ENCODE peak calls at places on chromosome 14, in ten cellular contexts. One of them, this sample, is unnamed.
A peak's percentile ranks its signal among the peaks of the same experiment; 100 is the strongest.

GRCh38 chr14:24465369-24465768 is 22.8 kb upstream of the SDR39U1 start:
- DNase-seq in K562: no peak
- DNase-seq in GM12878: no peak
- DNase-seq in breast epithelium: no peak
- DNase-seq in vagina: no peak
- DNase-seq in HCT116: no peak
- DNase-seq in stomach: no peak
- DNase-seq in transverse colon: no peak
- DNase-seq in esophagus muscularis mucosa: no peak
- DNase-seq in prostate gland: no peak
- DNase-seq in this sample: no peak

GRCh38 chr14:35400707-35401421 is 3.7 kb downstream of the NFKBIA start:
- DNase-seq in K562: peak; percentile 28
- DNase-seq in GM12878: no peak
- DNase-seq in breast epithelium: no peak
- DNase-seq in vagina: no peak
- DNase-seq in HCT116: no peak
- DNase-seq in stomach: no peak
- DNase-seq in transverse colon: peak; percentile 33
- DNase-seq in esophagus muscularis mucosa: no peak
- DNase-seq in prostate gland: no peak
- DNase-seq in this sample: no peak

GRCh38 chr14:94679106-94679819 is 67.1 kb downstream of the SERPINA3 start:
- DNase-seq in K562: no peak
- DNase-seq in GM12878: no peak
- DNase-seq in breast epithelium: no peak
- DNase-seq in vagina: peak; percentile 74
- DNase-seq in HCT116: no peak
- DNase-seq in stomach: peak; percentile 19
- DNase-seq in transverse colon: no peak
- DNase-seq in esophagus muscularis mucosa: no peak
- DNase-seq in prostate gland: no peak
- DNase-seq in this sample: no peak

GRCh38 chr14:76208340-76208739 is 56.6 kb downstream of the GPATCH2L start:
- DNase-seq in K562: no peak
- DNase-seq in GM12878: no peak
- DNase-seq in breast epithelium: no peak
- DNase-seq in vagina: no peak
- DNase-seq in HCT116: no peak
- DNase-seq in stomach: no peak
- DNase-seq in transverse colon: no peak
- DNase-seq in esophagus muscularis mucosa: no peak
- DNase-seq in prostate gland: no peak
- DNase-seq in this sample: no peak

GRCh38 chr14:97253756-97254155 is 456.6 kb downstream of the VRK1 start:
- DNase-seq in K562: no peak
- DNase-seq in GM12878: no peak
- DNase-seq in breast epithelium: no peak
- DNase-seq in vagina: no peak
- DNase-seq in HCT116: no peak
- DNase-seq in stomach: no peak
- DNase-seq in transverse colon: no peak
- DNase-seq in esophagus muscularis mucosa: no peak
- DNase-seq in prostate gland: no peak
- DNase-seq in this sample: no peak

GRCh38 chr14:58108717-58109116 is 43.3 kb downstream of the ARMH4 start:
- DNase-seq in K562: no peak
- DNase-seq in GM12878: no peak
- DNase-seq in breast epithelium: no peak
- DNase-seq in vagina: no peak
- DNase-seq in HCT116: no peak
- DNase-seq in stomach: no peak
- DNase-seq in transverse colon: no peak
- DNase-seq in esophagus muscularis mucosa: no peak
- DNase-seq in prostate gland: no peak
- DNase-seq in this sample: no peak

GRCh38 chr14:89270439-89271227 is 146.4 kb downstream of the FOXN3 start:
- DNase-seq in K562: no peak
- DNase-seq in GM12878: peak; percentile 30
- DNase-seq in breast epithelium: no peak
- DNase-seq in vagina: no peak
- DNase-seq in HCT116: no peak
- DNase-seq in stomach: peak; percentile 43
- DNase-seq in transverse colon: peak; percentile 72
- DNase-seq in esophagus muscularis mucosa: no peak
- DNase-seq in prostate gland: no peak
- DNase-seq in this sample: peak; percentile 17

GRCh38 chr14:94485944-94486841 is 10.2 kb upstream of the SERPINA9 start:
- DNase-seq in K562: peak; percentile 16
- DNase-seq in GM12878: no peak
- DNase-seq in breast epithelium: peak; percentile 59
- DNase-seq in vagina: no peak
- DNase-seq in HCT116: peak; percentile 22
- DNase-seq in stomach: peak; percentile 62
- DNase-seq in transverse colon: peak; percentile 41
- DNase-seq in esophagus muscularis mucosa: no peak
- DNase-seq in prostate gland: peak; percentile 30
- DNase-seq in this sample: peak; percentile 68

GRCh38 chr14:85625925-85626585 is 96.1 kb downstream of the FLRT2 start:
- DNase-seq in K562: no peak
- DNase-seq in GM12878: no peak
- DNase-seq in breast epithelium: no peak
- DNase-seq in vagina: no peak
- DNase-seq in HCT116: no peak
- DNase-seq in stomach: no peak
- DNase-seq in transverse colon: no peak
- DNase-seq in esophagus muscularis mucosa: no peak
- DNase-seq in prostate gland: no peak
- DNase-seq in this sample: no peak

GRCh38 chr14:30296956-30297405 is 262.0 kb upstream of the G2E3 start:
- DNase-seq in K562: peak; percentile 84
- DNase-seq in GM12878: no peak
- DNase-seq in breast epithelium: no peak
- DNase-seq in vagina: no peak
- DNase-seq in HCT116: no peak
- DNase-seq in stomach: no peak
- DNase-seq in transverse colon: no peak
- DNase-seq in esophagus muscularis mucosa: no peak
- DNase-seq in prostate gland: no peak
- DNase-seq in this sample: no peak

GRCh38 chr14:95507701-95508103 is 8.7 kb downstream of the SYNE3 start:
- DNase-seq in K562: no peak
- DNase-seq in GM12878: no peak
- DNase-seq in breast epithelium: peak; percentile 62
- DNase-seq in vagina: no peak
- DNase-seq in HCT116: no peak
- DNase-seq in stomach: peak; percentile 51
- DNase-seq in transverse colon: no peak
- DNase-seq in esophagus muscularis mucosa: no peak
- DNase-seq in prostate gland: no peak
- DNase-seq in this sample: no peak

GRCh38 chr14:87522575-87522974 is 470.4 kb downstream of the GALC start:
- DNase-seq in K562: no peak
- DNase-seq in GM12878: no peak
- DNase-seq in breast epithelium: no peak
- DNase-seq in vagina: no peak
- DNase-seq in HCT116: no peak
- DNase-seq in stomach: no peak
- DNase-seq in transverse colon: no peak
- DNase-seq in esophagus muscularis mucosa: no peak
- DNase-seq in prostate gland: no peak
- DNase-seq in this sample: no peak

GRCh38 chr14:68089146-68089715 is 269.7 kb downstream of the RAD51B start:
- DNase-seq in K562: no peak
- DNase-seq in GM12878: no peak
- DNase-seq in breast epithelium: no peak
- DNase-seq in vagina: no peak
- DNase-seq in HCT116: peak; percentile 86
- DNase-seq in stomach: no peak
- DNase-seq in transverse colon: no peak
- DNase-seq in esophagus muscularis mucosa: no peak
- DNase-seq in prostate gland: no peak
- DNase-seq in this sample: no peak

GRCh38 chr14:34324363-34324795 is 137.7 kb downstream of the SPTSSA start:
- DNase-seq in K562: peak; percentile 51
- DNase-seq in GM12878: no peak
- DNase-seq in breast epithelium: no peak
- DNase-seq in vagina: no peak
- DNase-seq in HCT116: peak; percentile 27
- DNase-seq in stomach: no peak
- DNase-seq in transverse colon: peak; percentile 12
- DNase-seq in esophagus muscularis mucosa: no peak
- DNase-seq in prostate gland: peak; percentile 55
- DNase-seq in this sample: no peak

GRCh38 chr14:99038401-99038800 is 233.6 kb downstream of the BCL11B start:
- DNase-seq in K562: no peak
- DNase-seq in GM12878: no peak
- DNase-seq in breast epithelium: no peak
- DNase-seq in vagina: no peak
- DNase-seq in HCT116: no peak
- DNase-seq in stomach: peak; percentile 17
- DNase-seq in transverse colon: no peak
- DNase-seq in esophagus muscularis mucosa: no peak
- DNase-seq in prostate gland: no peak
- DNase-seq in this sample: no peak

DNA sequence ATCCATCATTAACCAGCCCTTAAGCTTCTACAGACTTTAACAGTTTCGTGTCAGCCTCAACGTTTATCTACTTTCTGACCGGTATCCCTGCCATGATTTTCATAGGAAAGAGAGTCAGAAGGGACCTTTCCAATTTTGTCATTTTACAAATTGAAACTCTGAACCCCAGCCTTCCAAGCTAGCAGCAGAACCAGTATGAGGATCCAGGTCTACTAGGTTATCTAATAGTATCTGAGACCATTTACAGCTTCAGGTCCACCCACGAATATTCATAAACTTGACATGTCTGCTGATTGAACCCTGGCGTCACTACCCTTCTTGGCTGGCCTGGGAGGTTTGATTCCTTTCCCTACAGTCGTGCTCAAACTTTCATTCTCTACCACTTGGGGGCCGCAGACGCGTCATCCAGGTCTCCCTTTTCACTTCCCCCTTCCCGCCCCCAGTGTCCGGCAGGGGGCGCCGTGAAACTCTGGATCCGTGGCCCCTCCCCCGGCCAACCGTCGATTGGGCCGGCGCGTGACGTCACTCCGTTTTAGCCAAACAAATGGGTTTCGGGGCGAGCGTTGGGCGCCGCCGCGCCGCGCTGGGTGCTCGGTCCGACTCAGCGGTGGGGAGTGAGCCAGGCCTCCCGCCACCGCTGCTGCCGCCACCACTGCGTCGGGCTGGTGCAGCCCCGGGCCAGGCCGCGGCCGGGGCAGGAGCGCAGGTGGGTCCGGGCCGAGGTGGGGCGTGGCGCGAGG is at the start of gene FBXO34:
- DNase-seq in K562: peak; percentile 98
- DNase-seq in GM12878: peak; percentile 87
- DNase-seq in breast epithelium: peak; percentile 98
- DNase-seq in vagina: peak; percentile 98
- DNase-seq in HCT116: peak; percentile 95
- DNase-seq in stomach: peak; percentile 100
- DNase-seq in transverse colon: peak; percentile 100
- DNase-seq in esophagus muscularis mucosa: peak; percentile 100
- DNase-seq in prostate gland: peak; percentile 99
- DNase-seq in this sample: peak; percentile 75
- TF ChIP-seq POLR2A in K562: no peak
- TF ChIP-seq POLR2A in GM12878: peak; percentile 86
- TF ChIP-seq POLR2A in breast epithelium: peak; percentile 65
- TF ChIP-seq POLR2A in vagina: peak; percentile 96
- TF ChIP-seq POLR2A in HCT116: peak; percentile 91
- TF ChIP-seq POLR2A in stomach: peak; percentile 16
- TF ChIP-seq POLR2A in transverse colon: peak; percentile 78
- TF ChIP-seq POLR2A in esophagus muscularis mucosa: peak; percentile 69
- TF ChIP-seq POLR2A in prostate gland: peak; percentile 97
- TF ChIP-seq POLR2A in this sample: peak; percentile 64

GRCh38 chr14:100372357-100373048 is 49.4 kb downstream of the SLC25A47 start:
- DNase-seq in K562: peak; percentile 34
- DNase-seq in GM12878: no peak
- DNase-seq in breast epithelium: no peak
- DNase-seq in vagina: no peak
- DNase-seq in HCT116: no peak
- DNase-seq in stomach: no peak
- DNase-seq in transverse colon: no peak
- DNase-seq in esophagus muscularis mucosa: no peak
- DNase-seq in prostate gland: no peak
- DNase-seq in this sample: no peak
- TF ChIP-seq POLR2AphosphoS5 in K562: peak; percentile 3
- TF ChIP-seq POLR2AphosphoS5 in GM12878: no peak
- TF ChIP-seq POLR2AphosphoS5 in breast epithelium: no peak
- TF ChIP-seq POLR2AphosphoS5 in vagina: no peak
- TF ChIP-seq POLR2AphosphoS5 in HCT116: no peak
- TF ChIP-seq POLR2AphosphoS5 in stomach: no peak
- TF ChIP-seq POLR2AphosphoS5 in transverse colon: no peak
- TF ChIP-seq POLR2AphosphoS5 in esophagus muscularis mucosa: no peak
- TF ChIP-seq POLR2AphosphoS5 in prostate gland: no peak
- TF ChIP-seq POLR2AphosphoS5 in this sample: no peak

DNA sequence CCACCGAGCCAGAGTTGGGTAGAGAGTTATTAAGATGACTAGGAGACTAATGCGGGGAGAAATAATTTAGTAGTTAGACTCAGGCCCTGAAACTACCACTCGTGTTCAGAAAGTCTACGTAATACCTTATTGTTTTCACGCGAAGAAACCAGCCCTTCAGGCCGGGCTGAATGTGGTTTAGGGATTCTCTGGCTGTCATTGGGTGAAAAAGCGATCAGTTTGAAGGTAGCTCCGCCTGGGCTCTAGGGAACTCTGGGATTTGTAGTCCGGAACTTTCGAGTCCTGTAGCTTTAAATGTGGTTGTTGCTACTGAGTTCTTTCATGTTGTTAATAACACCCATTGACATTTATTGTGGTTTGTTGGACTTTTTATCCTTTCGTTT is 549 bp upstream of the WDR89 start:
- DNase-seq in K562: peak; percentile 90
- DNase-seq in GM12878: peak; percentile 93
- DNase-seq in breast epithelium: peak; percentile 84
- DNase-seq in vagina: no peak
- DNase-seq in HCT116: peak; percentile 92
- DNase-seq in stomach: peak; percentile 80
- DNase-seq in transverse colon: peak; percentile 84
- DNase-seq in esophagus muscularis mucosa: peak; percentile 95
- DNase-seq in prostate gland: peak; percentile 93
- DNase-seq in this sample: peak; percentile 56
- TF ChIP-seq POLR2A in K562: no peak
- TF ChIP-seq POLR2A in GM12878: no peak
- TF ChIP-seq POLR2A in breast epithelium: no peak
- TF ChIP-seq POLR2A in vagina: no peak
- TF ChIP-seq POLR2A in HCT116: peak; percentile 41
- TF ChIP-seq POLR2A in stomach: no peak
- TF ChIP-seq POLR2A in transverse colon: no peak
- TF ChIP-seq POLR2A in esophagus muscularis mucosa: no peak
- TF ChIP-seq POLR2A in prostate gland: no peak
- TF ChIP-seq POLR2A in this sample: no peak

DNA sequence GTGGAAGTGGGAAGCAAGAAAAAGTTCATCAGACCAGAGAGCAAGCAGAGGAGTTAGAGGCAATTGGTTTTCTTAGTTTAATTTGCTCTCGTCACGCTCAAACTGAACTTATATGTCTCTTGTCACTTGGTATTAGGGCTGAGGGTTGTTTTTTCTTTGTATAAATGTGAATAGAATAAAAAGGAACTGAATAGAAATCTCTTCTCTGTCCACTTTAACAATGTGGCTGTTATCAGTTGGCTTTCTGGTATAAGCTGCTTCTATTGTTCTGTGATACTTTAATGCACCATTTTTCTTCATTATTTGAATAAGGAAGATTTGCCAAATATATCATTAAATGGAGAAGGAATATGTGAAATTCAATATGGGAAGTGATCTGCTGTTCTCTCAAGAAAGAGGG is 115.2 kb downstream of the AKAP6 start:
- DNase-seq in K562: no peak
- DNase-seq in GM12878: no peak
- DNase-seq in breast epithelium: no peak
- DNase-seq in vagina: no peak
- DNase-seq in HCT116: no peak
- DNase-seq in stomach: no peak
- DNase-seq in transverse colon: no peak
- DNase-seq in esophagus muscularis mucosa: no peak
- DNase-seq in prostate gland: no peak
- DNase-seq in this sample: no peak
- TF ChIP-seq POLR2AphosphoS5 in K562: no peak
- TF ChIP-seq POLR2AphosphoS5 in GM12878: no peak
- TF ChIP-seq POLR2AphosphoS5 in breast epithelium: no peak
- TF ChIP-seq POLR2AphosphoS5 in vagina: no peak
- TF ChIP-seq POLR2AphosphoS5 in HCT116: no peak
- TF ChIP-seq POLR2AphosphoS5 in stomach: no peak
- TF ChIP-seq POLR2AphosphoS5 in transverse colon: no peak
- TF ChIP-seq POLR2AphosphoS5 in esophagus muscularis mucosa: no peak
- TF ChIP-seq POLR2AphosphoS5 in prostate gland: no peak
- TF ChIP-seq POLR2AphosphoS5 in this sample: no peak